ENCODE peak calls at places on chromosome 2, in four cellular contexts. One of them, this sample, is unnamed.

GRCh38 chr2:1707771-1708351 is 36.5 kb downstream of the PXDN start:
- DNase-seq in GM12878: no peak
- DNase-seq in K562: no peak
- DNase-seq in HL-60: peak; percentile 39
- DNase-seq in this sample: no peak

GRCh38 chr2:220985561-220985960 is 586.5 kb downstream of the EPHA4 start:
- DNase-seq in K562: no peak
- DNase-seq in HL-60: no peak
- DNase-seq in GM12878: no peak
- DNase-seq in this sample: no peak

GRCh38 chr2:122736279-122736678 is 980.8 kb downstream of the TSN start:
- DNase-seq in GM12878: no peak
- DNase-seq in HL-60: peak; percentile 16
- DNase-seq in K562: no peak
- DNase-seq in this sample: no peak

GRCh38 chr2:174788291-174788929 is 24.1 kb upstream of the CHRNA1 start:
- DNase-seq in K562: peak; percentile 74
- DNase-seq in GM12878: no peak
- DNase-seq in HL-60: no peak
- DNase-seq in this sample: no peak

GRCh38 chr2:161172901-161173540 is 12.8 kb downstream of the TANK start:
- DNase-seq in HL-60: no peak
- DNase-seq in K562: peak; percentile 75
- DNase-seq in GM12878: no peak
- DNase-seq in this sample: no peak

GRCh38 chr2:73072416-73072815 is 904 bp upstream of the SFXN5 start:
- DNase-seq in GM12878: no peak
- DNase-seq in K562: no peak
- DNase-seq in HL-60: no peak
- DNase-seq in this sample: no peak

GRCh38 chr2:101199153-101199810 is 48.1 kb upstream of the TBC1D8 start:
- DNase-seq in HL-60: no peak
- DNase-seq in GM12878: no peak
- DNase-seq in K562: no peak
- DNase-seq in this sample: no peak

GRCh38 chr2:20282916-20283592 is 58.1 kb upstream of the SDC1 start:
- DNase-seq in GM12878: no peak
- DNase-seq in HL-60: no peak
- DNase-seq in K562: no peak
- DNase-seq in this sample: no peak

GRCh38 chr2:217456016-217456415 is 546.8 kb downstream of the TNS1 start:
- DNase-seq in HL-60: no peak
- DNase-seq in GM12878: no peak
- DNase-seq in K562: no peak
- DNase-seq in this sample: no peak

GRCh38 chr2:215207791-215208367 is 69.5 kb upstream of the ABCA12 start:
- DNase-seq in K562: no peak
- DNase-seq in GM12878: no peak
- DNase-seq in HL-60: no peak
- DNase-seq in this sample: no peak

GRCh38 chr2:160252278-160252887 is 52.3 kb upstream of the ITGB6 start:
- DNase-seq in GM12878: no peak
- DNase-seq in K562: peak; percentile 39
- DNase-seq in HL-60: no peak
- DNase-seq in this sample: no peak

GRCh38 chr2:130358420-130359350 is 2.8 kb downstream of the PTPN18 start:
- DNase-seq in HL-60: no peak
- DNase-seq in K562: no peak
- DNase-seq in GM12878: no peak
- DNase-seq in this sample: no peak

GRCh38 chr2:9815844-9816279 is 27.4 kb upstream of the TAF1B start:
- DNase-seq in K562: no peak
- DNase-seq in HL-60: no peak
- DNase-seq in GM12878: no peak
- DNase-seq in this sample: no peak

GRCh38 chr2:19073522-19073921 is 284.9 kb downstream of the OSR1 start:
- DNase-seq in GM12878: no peak
- DNase-seq in K562: no peak
- DNase-seq in HL-60: no peak
- DNase-seq in this sample: no peak

GRCh38 chr2:238160206-238161129 is 1.7 kb downstream of the ERFE start:
- DNase-seq in HL-60: no peak
- DNase-seq in K562: peak; percentile 30
- DNase-seq in GM12878: no peak
- DNase-seq in this sample: no peak

GRCh38 chr2:181371782-181372292 is 85.3 kb upstream of the ITGA4 start:
- DNase-seq in GM12878: no peak
- DNase-seq in K562: no peak
- DNase-seq in HL-60: no peak
- DNase-seq in this sample: no peak

GRCh38 chr2:165016772-165017411 is 61.6 kb upstream of the SLC38A11 start:
- DNase-seq in GM12878: no peak
- DNase-seq in HL-60: peak; percentile 4
- DNase-seq in K562: no peak
- DNase-seq in this sample: peak; percentile 16

GRCh38 chr2:217520361-217521010 is 482.3 kb downstream of the TNS1 start:
- DNase-seq in K562: no peak
- DNase-seq in HL-60: no peak
- DNase-seq in GM12878: no peak
- DNase-seq in this sample: no peak

GRCh38 chr2:36433311-36434217 is 78.0 kb downstream of the CRIM1 start:
- DNase-seq in K562: no peak
- DNase-seq in GM12878: no peak
- DNase-seq in HL-60: no peak
- DNase-seq in this sample: no peak

GRCh38 chr2:75787532-75788132 is 76.9 kb upstream of the GCFC2 start:
- DNase-seq in K562: peak; percentile 19
- DNase-seq in GM12878: no peak
- DNase-seq in HL-60: no peak
- DNase-seq in this sample: no peak

GRCh38 chr2:45988879-45989278 is 308.3 kb upstream of the EPAS1 start:
- DNase-seq in GM12878: no peak
- DNase-seq in K562: no peak
- DNase-seq in HL-60: no peak
- DNase-seq in this sample: no peak

GRCh38 chr2:8993902-8994278 is 9.6 kb downstream of the MBOAT2 start:
- DNase-seq in K562: no peak
- DNase-seq in GM12878: no peak
- DNase-seq in HL-60: no peak
- DNase-seq in this sample: no peak

GRCh38 chr2:161709428-161709827 is 85.2 kb downstream of the SLC4A10 start:
- DNase-seq in HL-60: no peak
- DNase-seq in GM12878: no peak
- DNase-seq in K562: no peak
- DNase-seq in this sample: no peak

GRCh38 chr2:169091761-169092523 is 22.6 kb downstream of the DHRS9 start:
- DNase-seq in K562: no peak
- DNase-seq in HL-60: no peak
- DNase-seq in GM12878: no peak
- DNase-seq in this sample: no peak

GRCh38 chr2:85826990-85827878 is 61.6 kb downstream of the ST3GAL5 start:
- DNase-seq in K562: peak; percentile 74
- DNase-seq in HL-60: peak; percentile 61
- DNase-seq in GM12878: no peak
- DNase-seq in this sample: peak; percentile 42

GRCh38 chr2:156333951-156334495 is 1.5 kb upstream of the NR4A2 start:
- DNase-seq in GM12878: no peak
- DNase-seq in HL-60: peak; percentile 65
- DNase-seq in K562: peak; percentile 68
- DNase-seq in this sample: no peak

GRCh38 chr2:19111297-19111696 is 247.1 kb downstream of the OSR1 start:
- DNase-seq in HL-60: no peak
- DNase-seq in K562: no peak
- DNase-seq in GM12878: no peak
- DNase-seq in this sample: no peak

GRCh38 chr2:71385008-71385407 is 53.4 kb downstream of the ZNF638 start:
- DNase-seq in HL-60: no peak
- DNase-seq in GM12878: no peak
- DNase-seq in K562: no peak
- DNase-seq in this sample: no peak

GRCh38 chr2:5798083-5798482 is 105.9 kb downstream of the SOX11 start:
- DNase-seq in K562: no peak
- DNase-seq in GM12878: no peak
- DNase-seq in HL-60: no peak
- DNase-seq in this sample: no peak

GRCh38 chr2:85753035-85753524 is 711 bp upstream of the ATOH8 start:
- DNase-seq in GM12878: no peak
- DNase-seq in K562: no peak
- DNase-seq in HL-60: no peak
- DNase-seq in this sample: no peak

GRCh38 chr2:170643346-170643745 is 71.8 kb upstream of the SP5 start:
- DNase-seq in HL-60: no peak
- DNase-seq in GM12878: no peak
- DNase-seq in K562: no peak
- DNase-seq in this sample: no peak

GRCh38 chr2:166282178-166282577 is 93.6 kb downstream of the SCN9A start:
- DNase-seq in K562: no peak
- DNase-seq in GM12878: no peak
- DNase-seq in HL-60: no peak
- DNase-seq in this sample: no peak

GRCh38 chr2:94993176-94994062 is 32.1 kb upstream of the MAL start:
- DNase-seq in K562: no peak
- DNase-seq in GM12878: no peak
- DNase-seq in HL-60: no peak
- DNase-seq in this sample: no peak

GRCh38 chr2:219514196-219514761 is at the start of gene ASIC4:
- DNase-seq in HL-60: peak; percentile 54
- DNase-seq in GM12878: no peak
- DNase-seq in K562: peak; percentile 77
- DNase-seq in this sample: no peak

GRCh38 chr2:69685321-69686048 is 41.9 kb upstream of the AAK1 start:
- DNase-seq in GM12878: no peak
- DNase-seq in HL-60: no peak
- DNase-seq in K562: no peak
- DNase-seq in this sample: no peak

GRCh38 chr2:31335921-31336570 is 78.5 kb downstream of the XDH start:
- DNase-seq in GM12878: no peak
- DNase-seq in HL-60: no peak
- DNase-seq in K562: no peak
- DNase-seq in this sample: no peak

GRCh38 chr2:4937550-4937949 is 754.6 kb upstream of the SOX11 start:
- DNase-seq in GM12878: no peak
- DNase-seq in K562: no peak
- DNase-seq in HL-60: no peak
- DNase-seq in this sample: no peak

GRCh38 chr2:195313976-195314375 is 343.1 kb upstream of the SLC39A10 start:
- DNase-seq in GM12878: no peak
- DNase-seq in K562: no peak
- DNase-seq in HL-60: no peak
- DNase-seq in this sample: no peak

GRCh38 chr2:109225170-109225775 is 96.3 kb downstream of the SH3RF3 start:
- DNase-seq in HL-60: no peak
- DNase-seq in GM12878: no peak
- DNase-seq in K562: no peak
- DNase-seq in this sample: no peak

DNA sequence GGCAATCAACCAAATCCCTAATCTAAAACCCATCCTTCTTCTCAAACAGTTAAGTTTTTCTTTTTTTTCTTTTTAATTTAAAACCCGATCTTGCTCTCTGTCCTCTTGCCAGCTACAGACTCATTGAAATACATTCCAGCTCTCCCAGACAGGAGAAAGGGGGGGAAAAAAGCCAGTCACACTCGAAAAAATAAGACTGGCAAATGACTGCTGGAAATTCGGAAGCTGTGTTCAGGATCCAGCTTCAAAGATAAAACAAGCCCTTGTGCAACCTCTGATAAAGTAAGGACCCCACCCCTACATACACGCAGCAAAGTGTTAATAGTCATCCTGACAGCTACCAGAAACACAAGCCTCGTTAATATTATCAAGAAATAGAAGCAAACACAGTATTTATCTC is 1.2 kb downstream of the LRRTM4 start:
- DNase-seq in HL-60: no peak
- DNase-seq in GM12878: no peak
- DNase-seq in K562: no peak
- DNase-seq in this sample: no peak
- TF ChIP-seq SPI1 in HL-60: no peak
- TF ChIP-seq SPI1 in GM12878: no peak
- TF ChIP-seq SPI1 in K562: no peak
- TF ChIP-seq SPI1 in this sample: no peak

GRCh38 chr2:22623620-22624019 is 761.4 kb upstream of the KLHL29 start:
- DNase-seq in GM12878: no peak
- DNase-seq in K562: no peak
- DNase-seq in HL-60: no peak
- DNase-seq in this sample: no peak
- TF ChIP-seq SPI1 in GM12878: no peak
- TF ChIP-seq SPI1 in K562: no peak
- TF ChIP-seq SPI1 in HL-60: no peak
- TF ChIP-seq SPI1 in this sample: no peak

GRCh38 chr2:38125007-38125406 is 49.1 kb upstream of the CYP1B1 start:
- DNase-seq in K562: no peak
- DNase-seq in HL-60: no peak
- DNase-seq in GM12878: no peak
- DNase-seq in this sample: no peak

GRCh38 chr2:38121481-38121880 is 45.5 kb upstream of the CYP1B1 start:
- DNase-seq in HL-60: no peak
- DNase-seq in GM12878: no peak
- DNase-seq in K562: no peak
- DNase-seq in this sample: no peak

GRCh38 chr2:38122344-38122743 is 46.4 kb upstream of the CYP1B1 start:
- DNase-seq in GM12878: no peak
- DNase-seq in K562: no peak
- DNase-seq in HL-60: no peak
- DNase-seq in this sample: no peak

GRCh38 chr2:38125830-38126229 is 49.9 kb upstream of the CYP1B1 start:
- DNase-seq in K562: no peak
- DNase-seq in GM12878: no peak
- DNase-seq in HL-60: no peak
- DNase-seq in this sample: no peak

DNA sequence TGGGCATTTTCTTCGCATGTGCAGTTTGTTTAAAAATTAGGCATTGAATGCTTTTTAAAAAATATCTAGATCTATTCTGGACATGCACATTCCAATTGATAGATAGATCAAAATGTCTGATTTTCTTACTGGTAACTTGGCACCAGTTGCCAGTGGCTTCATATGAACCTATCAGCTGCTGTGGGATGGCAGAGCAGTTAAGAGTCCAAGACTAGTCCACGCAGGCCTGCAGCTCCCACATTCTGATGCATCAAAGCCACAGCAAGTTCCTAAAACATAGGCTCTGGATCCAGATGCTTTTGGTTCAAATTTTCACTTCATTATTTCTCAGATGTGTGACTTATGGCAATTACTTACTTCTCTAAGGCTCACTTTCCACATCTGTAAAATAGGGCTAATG is 47.9 kb upstream of the CYP1B1 start:
- DNase-seq in HL-60: no peak
- DNase-seq in GM12878: no peak
- DNase-seq in K562: no peak
- DNase-seq in this sample: no peak
- TF ChIP-seq SPI1 in HL-60: no peak
- TF ChIP-seq SPI1 in GM12878: no peak
- TF ChIP-seq SPI1 in K562: no peak
- TF ChIP-seq SPI1 in this sample: no peak

GRCh38 chr2:191790737-191791136 is 56.2 kb downstream of the CAVIN2 start:
- DNase-seq in K562: no peak
- DNase-seq in HL-60: no peak
- DNase-seq in GM12878: no peak
- DNase-seq in this sample: no peak
- TF ChIP-seq SPI1 in K562: no peak
- TF ChIP-seq SPI1 in HL-60: no peak
- TF ChIP-seq SPI1 in GM12878: no peak
- TF ChIP-seq SPI1 in this sample: no peak

This sample was measured in GM12891.